ENCODE peak calls at places on chromosomes 3 and 15, in four cellular contexts. One of them, this sample, is unnamed.
A peak's percentile ranks its signal among the peaks of the same experiment; 100 is the strongest.

GRCh38 chr3:183517656-183518055 is 37.9 kb downstream of the KLHL6 start:
- DNase-seq in H9: no peak
- DNase-seq in upper lobe of right lung: no peak
- DNase-seq in CD8-positive, alpha-beta T cell: no peak
- DNase-seq in this sample: no peak

GRCh38 chr3:69806735-69807438 is 67.6 kb downstream of the MITF start:
- DNase-seq in upper lobe of right lung: no peak
- DNase-seq in CD8-positive, alpha-beta T cell: no peak
- DNase-seq in H9: no peak
- DNase-seq in this sample: no peak

GRCh38 chr15:75713338-75713895 is 769 bp upstream of the CSPG4 start:
- DNase-seq in CD8-positive, alpha-beta T cell: no peak
- DNase-seq in H9: peak; percentile 53
- DNase-seq in upper lobe of right lung: no peak
- DNase-seq in this sample: peak; percentile 77

GRCh38 chr15:92681141-92681622 is 25.6 kb upstream of the FAM174B start:
- DNase-seq in H9: no peak
- DNase-seq in CD8-positive, alpha-beta T cell: no peak
- DNase-seq in upper lobe of right lung: no peak
- DNase-seq in this sample: peak; percentile 21

GRCh38 chr3:10377148-10377725 is 56.3 kb upstream of the SEC13 start:
- DNase-seq in H9: no peak
- DNase-seq in CD8-positive, alpha-beta T cell: no peak
- DNase-seq in upper lobe of right lung: no peak
- DNase-seq in this sample: no peak

GRCh38 chr15:89136818-89137772 is 48.8 kb downstream of the ABHD2 start:
- DNase-seq in H9: no peak
- DNase-seq in CD8-positive, alpha-beta T cell: peak; percentile 16
- DNase-seq in upper lobe of right lung: no peak
- DNase-seq in this sample: no peak

GRCh38 chr3:146148468-146148931 is 12.5 kb downstream of the PLOD2 start:
- DNase-seq in H9: no peak
- DNase-seq in upper lobe of right lung: no peak
- DNase-seq in CD8-positive, alpha-beta T cell: no peak
- DNase-seq in this sample: no peak

GRCh38 chr3:152284906-152285305 is 16.2 kb downstream of the MBNL1 start:
- DNase-seq in H9: no peak
- DNase-seq in upper lobe of right lung: no peak
- DNase-seq in CD8-positive, alpha-beta T cell: no peak
- DNase-seq in this sample: no peak

GRCh38 chr3:17967953-17968352 is 225.5 kb upstream of the TBC1D5 start:
- DNase-seq in upper lobe of right lung: no peak
- DNase-seq in H9: no peak
- DNase-seq in CD8-positive, alpha-beta T cell: no peak
- DNase-seq in this sample: no peak

GRCh38 chr3:139728414-139728813 is 50.6 kb upstream of the NMNAT3 start:
- DNase-seq in upper lobe of right lung: no peak
- DNase-seq in H9: no peak
- DNase-seq in CD8-positive, alpha-beta T cell: no peak
- DNase-seq in this sample: no peak

GRCh38 chr3:56822501-56822900 is 20.8 kb upstream of the ARHGEF3 start:
- DNase-seq in upper lobe of right lung: no peak
- DNase-seq in CD8-positive, alpha-beta T cell: no peak
- DNase-seq in H9: no peak
- DNase-seq in this sample: no peak

GRCh38 chr3:105504440-105504951 is 137.8 kb downstream of the ALCAM start:
- DNase-seq in H9: peak; percentile 33
- DNase-seq in CD8-positive, alpha-beta T cell: no peak
- DNase-seq in upper lobe of right lung: no peak
- DNase-seq in this sample: no peak

GRCh38 chr3:139532996-139533395 is 6.5 kb downstream of the RBP1 start:
- DNase-seq in upper lobe of right lung: no peak
- DNase-seq in CD8-positive, alpha-beta T cell: no peak
- DNase-seq in H9: no peak
- DNase-seq in this sample: no peak

GRCh38 chr3:75814797-75815196 is 29.4 kb upstream of the ZNF717 start:
- DNase-seq in upper lobe of right lung: no peak
- DNase-seq in CD8-positive, alpha-beta T cell: no peak
- DNase-seq in H9: no peak
- DNase-seq in this sample: no peak
- H3K27me3 ChIP-seq in upper lobe of right lung: no peaks in the 10 kb centered on the region
- H3K27me3 ChIP-seq in CD8-positive, alpha-beta T cell: no peaks in the 10 kb centered on the region
- H3K27me3 ChIP-seq in H9: no peaks in the 10 kb centered on the region
- H3K27me3 ChIP-seq in this sample: no peaks in the 10 kb centered on the region

DNA sequence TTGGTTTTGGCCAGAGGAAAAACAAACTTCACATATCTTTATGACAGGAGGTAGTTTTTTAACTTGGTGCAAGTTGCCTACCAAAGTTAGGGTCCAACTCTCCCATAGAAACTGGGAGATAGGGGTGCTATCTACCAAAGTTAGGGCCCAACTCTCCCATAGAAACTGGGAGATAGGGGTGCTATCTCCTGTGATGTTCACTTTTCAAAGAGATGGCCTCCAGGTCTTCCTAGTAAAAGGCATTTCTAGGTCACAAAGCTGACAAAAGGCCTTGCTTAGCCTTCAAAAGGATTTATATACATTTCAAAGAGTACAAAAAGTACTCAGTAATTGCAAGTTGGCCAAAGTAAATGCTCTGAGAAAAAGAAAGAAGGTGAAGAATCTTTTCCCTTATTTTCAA is 27.1 kb downstream of the IL1RAP start:
- DNase-seq in CD8-positive, alpha-beta T cell: no peak
- DNase-seq in H9: no peak
- DNase-seq in upper lobe of right lung: no peak
- DNase-seq in this sample: no peak
- H3K27me3 ChIP-seq in CD8-positive, alpha-beta T cell: no peaks in the 10 kb centered on the region
- H3K27me3 ChIP-seq in H9: peaks cover 18% of the 10 kb centered on the region
- H3K27me3 ChIP-seq in upper lobe of right lung: no peaks in the 10 kb centered on the region
- H3K27me3 ChIP-seq in this sample: no peaks in the 10 kb centered on the region

DNA sequence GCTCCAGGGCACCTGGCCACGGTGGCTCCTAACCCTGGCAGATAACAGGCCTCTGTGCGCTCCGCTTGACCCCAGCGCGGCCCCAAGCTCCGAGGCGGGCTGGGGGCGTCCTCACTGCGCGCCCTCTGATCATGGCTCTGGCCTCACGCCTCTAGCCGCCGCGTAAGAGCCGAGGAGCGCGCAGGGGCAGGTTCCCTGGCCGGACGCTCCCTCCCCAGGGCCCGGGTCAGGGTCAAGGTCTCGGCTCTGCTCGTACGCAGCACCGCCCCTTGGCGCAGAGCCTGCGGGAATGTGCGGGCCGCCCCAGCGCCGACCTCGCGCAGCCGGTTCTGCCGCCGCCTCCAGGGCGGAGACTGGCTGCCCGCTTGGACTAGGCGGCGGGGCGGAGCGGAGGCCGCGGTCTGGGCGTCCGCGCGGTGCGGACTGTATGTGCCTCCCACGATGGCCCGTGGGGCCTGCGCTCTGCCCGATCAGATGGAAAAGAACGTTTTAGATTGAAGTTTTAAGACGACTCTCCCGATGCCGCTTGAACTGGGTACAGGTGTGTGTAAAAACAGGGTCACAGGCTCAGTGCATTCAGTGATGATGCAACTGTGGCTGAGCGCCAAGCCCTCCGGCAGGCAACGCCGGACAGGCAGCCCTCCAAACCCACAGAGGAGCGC is 40.8 kb downstream of the CHST14 start:
- DNase-seq in upper lobe of right lung: peak; percentile 92
- DNase-seq in H9: peak; percentile 84
- DNase-seq in CD8-positive, alpha-beta T cell: no peak
- DNase-seq in this sample: peak; percentile 93
- H3K27me3 ChIP-seq in upper lobe of right lung: no peaks in the 10 kb centered on the region
- H3K27me3 ChIP-seq in H9: peaks cover 12% of the 10 kb centered on the region
- H3K27me3 ChIP-seq in CD8-positive, alpha-beta T cell: peaks cover 19% of the 10 kb centered on the region
- H3K27me3 ChIP-seq in this sample: peaks cover 50% of the 10 kb centered on the region

GRCh38 chr3:158103956-158104338 is 2.3 kb downstream of the SHOX2 start:
- DNase-seq in CD8-positive, alpha-beta T cell: no peak
- DNase-seq in H9: peak; percentile 52
- DNase-seq in upper lobe of right lung: no peak
- DNase-seq in this sample: peak; percentile 78
- H3K27me3 ChIP-seq in CD8-positive, alpha-beta T cell: peaks cover 94% of the 10 kb centered on the region
- H3K27me3 ChIP-seq in H9: peaks cover 70% of the 10 kb centered on the region
- H3K27me3 ChIP-seq in upper lobe of right lung: peaks cover 98% of the 10 kb centered on the region
- H3K27me3 ChIP-seq in this sample: peaks cover 100% of the 10 kb centered on the region

DNA sequence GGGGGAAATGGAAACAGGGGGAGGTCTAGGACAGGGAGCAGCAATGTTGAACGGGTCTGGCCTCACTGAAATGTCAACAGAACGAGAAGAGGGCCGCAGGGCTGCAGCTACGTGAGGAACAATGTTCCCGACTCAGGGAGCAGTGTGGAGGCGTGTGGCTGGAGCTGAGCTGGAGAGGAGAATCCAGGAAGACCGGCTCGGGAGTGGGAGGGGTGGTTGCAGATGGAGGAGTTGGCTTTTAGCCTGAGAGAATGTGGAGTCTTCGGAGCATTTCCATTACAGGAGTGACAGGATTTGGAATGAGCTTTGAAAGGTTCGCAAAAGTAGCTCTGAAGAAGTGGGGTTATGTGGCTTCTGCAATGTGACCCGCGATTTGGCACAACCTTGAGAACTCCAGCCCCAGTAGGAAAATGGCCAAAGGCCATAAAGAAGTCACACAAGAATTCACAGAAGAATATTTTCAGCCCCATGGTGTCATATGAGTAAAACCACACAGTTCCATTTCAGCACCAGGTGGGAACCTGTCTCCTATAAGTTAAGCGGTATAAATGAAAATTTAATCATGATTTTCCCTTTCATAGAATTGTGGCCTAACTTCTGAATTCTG is 78.8 kb upstream of the NSMCE3 start:
- DNase-seq in H9: peak; percentile 45
- DNase-seq in CD8-positive, alpha-beta T cell: no peak
- DNase-seq in upper lobe of right lung: no peak
- DNase-seq in this sample: peak; percentile 70
- H3K27me3 ChIP-seq in H9: no peaks in the 10 kb centered on the region
- H3K27me3 ChIP-seq in CD8-positive, alpha-beta T cell: no peaks in the 10 kb centered on the region
- H3K27me3 ChIP-seq in upper lobe of right lung: no peaks in the 10 kb centered on the region
- H3K27me3 ChIP-seq in this sample: no peaks in the 10 kb centered on the region

GRCh38 chr15:96330450-96331140 is at the start of gene NR2F2:
- DNase-seq in H9: peak; percentile 93
- DNase-seq in upper lobe of right lung: peak; percentile 97
- DNase-seq in CD8-positive, alpha-beta T cell: peak; percentile 3
- DNase-seq in this sample: peak; percentile 95
- H3K27me3 ChIP-seq in H9: peaks cover 82% of the 10 kb centered on the region
- H3K27me3 ChIP-seq in upper lobe of right lung: peaks cover 19% of the 10 kb centered on the region
- H3K27me3 ChIP-seq in CD8-positive, alpha-beta T cell: peaks cover 42% of the 10 kb centered on the region
- H3K27me3 ChIP-seq in this sample: peaks cover 90% of the 10 kb centered on the region

DNA sequence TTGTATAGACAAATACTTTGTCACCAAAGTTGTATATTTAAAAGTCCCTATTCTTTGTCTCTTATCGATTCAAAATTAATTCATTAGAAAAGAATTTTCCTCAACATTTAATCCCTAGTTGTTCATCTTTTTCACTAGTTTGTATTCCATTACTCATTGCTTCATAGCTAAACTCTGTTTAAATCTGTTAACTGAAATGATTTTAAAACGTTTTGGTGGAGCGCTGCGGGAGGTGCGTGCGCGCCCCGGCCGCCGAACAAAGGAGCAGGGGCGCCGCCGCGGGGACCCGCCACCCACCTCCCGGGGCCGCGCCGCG is 56.4 kb upstream of the GOLGA8A start:
- DNase-seq in CD8-positive, alpha-beta T cell: no peak
- DNase-seq in upper lobe of right lung: no peak
- DNase-seq in H9: no peak
- DNase-seq in this sample: no peak
- H3K27me3 ChIP-seq in CD8-positive, alpha-beta T cell: peaks cover 19% of the 10 kb centered on the region
- H3K27me3 ChIP-seq in upper lobe of right lung: peaks cover 68% of the 10 kb centered on the region
- H3K27me3 ChIP-seq in H9: peaks cover 14% of the 10 kb centered on the region
- H3K27me3 ChIP-seq in this sample: peaks cover 56% of the 10 kb centered on the region

GRCh38 chr15:100891316-100892012 is 11.8 kb downstream of the ALDH1A3 start:
- DNase-seq in upper lobe of right lung: no peak
- DNase-seq in CD8-positive, alpha-beta T cell: no peak
- DNase-seq in H9: no peak
- DNase-seq in this sample: peak; percentile 61
- H3K27me3 ChIP-seq in upper lobe of right lung: peaks cover 14% of the 10 kb centered on the region
- H3K27me3 ChIP-seq in CD8-positive, alpha-beta T cell: no peaks in the 10 kb centered on the region
- H3K27me3 ChIP-seq in H9: no peaks in the 10 kb centered on the region
- H3K27me3 ChIP-seq in this sample: no peaks in the 10 kb centered on the region

This sample was measured in endodermal cell.